ENCODE peak calls at places on chromosomes 5 and 9, in eight cellular contexts. A, W, T, B, Q, Z, G and J are unnamed samples.

GRCh38 chr5:146565764-146566163 is 49.8 kb upstream of the GPR151 start:
- DNase-seq in Z (peak), T (no peak), G (no peak), W (peak), B (peak), Q (no peak), A (no peak), J (peak)

GRCh38 chr9:75069171-75069570 is 18.8 kb downstream of the NMRK1 start:
- DNase-seq in T (no peak), W (no peak), G (no peak), Q (no peak), B (no peak), Z (no peak), A (no peak), J (no peak)

GRCh38 chr5:158534203-158534602 is 565.5 kb downstream of the EBF1 start:
- DNase-seq in G (no peak), A (no peak), Q (no peak), T (no peak), Z (no peak), W (no peak), B (no peak), J (no peak)

GRCh38 chr5:68267044-68267443 is 51.5 kb downstream of the PIK3R1 start:
- DNase-seq in B (no peak), A (no peak), G (no peak), T (no peak), W (no peak), Z (no peak), Q (no peak), J (no peak)

GRCh38 chr5:57736716-57737115 is 254.1 kb upstream of the ACTBL2 start:
- DNase-seq in A (no peak), W (no peak), Q (no peak), T (no peak), G (no peak), B (no peak), Z (no peak), J (no peak)

GRCh38 chr9:13186091-13186490 is 93.4 kb downstream of the MPDZ start:
- DNase-seq in Q (no peak), A (no peak), B (no peak), Z (no peak), T (no peak), W (no peak), G (no peak), J (no peak)

GRCh38 chr5:90655423-90655822 is 96.8 kb downstream of the ADGRV1 start:
- DNase-seq in G (no peak), Z (no peak), W (no peak), A (no peak), T (no peak), Q (no peak), B (no peak), J (no peak)

GRCh38 chr5:113824307-113824706 is 310.8 kb downstream of the YTHDC2 start:
- DNase-seq in G (no peak), Z (no peak), B (no peak), Q (no peak), W (no peak), T (no peak), A (no peak), J (no peak)

GRCh38 chr5:96943829-96944228 is 7.9 kb downstream of the LNPEP start:
- DNase-seq in A (no peak), Q (no peak), G (no peak), T (no peak), B (no peak), W (no peak), Z (no peak), J (no peak)

GRCh38 chr5:83925321-83925877 is 204.7 kb upstream of the HAPLN1 start:
- DNase-seq in Q (no peak), Z (no peak), G (no peak), T (no peak), W (no peak), A (no peak), B (no peak), J (peak)

GRCh38 chr5:173925449-173926071 is 37.4 kb downstream of the CPEB4 start:
- DNase-seq in Q (no peak), A (no peak), T (peak), G (no peak), Z (peak), W (no peak), B (no peak), J (no peak)

GRCh38 chr5:83097582-83098265 is 20.4 kb downstream of the XRCC4 start:
- DNase-seq in B (no peak), Q (no peak), T (no peak), G (no peak), Z (no peak), W (no peak), A (no peak), J (no peak)

GRCh38 chr9:93680445-93681315 is 104.3 kb downstream of the PHF2 start:
- DNase-seq in Q (peak), B (peak), A (peak), T (no peak), W (peak), Z (peak), G (peak), J (no peak)

GRCh38 chr5:160395111-160395510 is 4.7 kb downstream of the FAM200C start:
- DNase-seq in W (no peak), Q (no peak), Z (no peak), T (no peak), B (no peak), G (no peak), A (no peak), J (no peak)

GRCh38 chr5:127320032-127320945 is 29.7 kb downstream of the MEGF10 start:
- DNase-seq in Q (no peak), Z (no peak), A (no peak), T (no peak), B (no peak), W (no peak), G (no peak), J (no peak)

GRCh38 chr5:153158608-153159007 is 331.9 kb upstream of the GRIA1 start:
- DNase-seq in B (no peak), G (no peak), A (no peak), W (no peak), T (no peak), Z (no peak), Q (no peak), J (no peak)

GRCh38 chr5:60297658-60298057 is 402.3 kb downstream of the DEPDC1B start:
- DNase-seq in T (no peak), B (no peak), W (no peak), G (no peak), Z (no peak), Q (no peak), A (no peak), J (no peak)

GRCh38 chr9:4324513-4324912 is 24.6 kb upstream of the GLIS3 start:
- DNase-seq in T (no peak), Q (peak), B (peak), G (no peak), Z (no peak), A (no peak), W (no peak), J (no peak)

GRCh38 chr5:91126448-91126847 is 256.7 kb downstream of the ARRDC3 start:
- DNase-seq in A (no peak), T (no peak), Z (no peak), B (no peak), Q (no peak), G (no peak), W (no peak), J (no peak)

GRCh38 chr5:71778678-71779276 is 59.7 kb downstream of the CARTPT start:
- DNase-seq in T (no peak), W (no peak), A (no peak), Q (no peak), Z (peak), G (no peak), B (no peak), J (peak)

GRCh38 chr5:15021286-15022046 is 149.9 kb upstream of the ANKH start:
- DNase-seq in Q (no peak), A (no peak), Z (no peak), G (no peak), B (no peak), W (no peak), T (no peak), J (peak)

GRCh38 chr5:62829241-62829986 is 250.8 kb downstream of the LRRC70 start:
- DNase-seq in A (no peak), T (no peak), W (no peak), Z (peak), G (no peak), Q (no peak), B (no peak), J (no peak)

GRCh38 chr9:127960410-127961165 is 20.2 kb downstream of the EEIG1 start:
- DNase-seq in G (no peak), A (no peak), W (no peak), Q (no peak), T (no peak), Z (no peak), B (no peak), J (no peak)

GRCh38 chr9:84297162-84297821 is 43.3 kb downstream of the SLC28A3 start:
- DNase-seq in B (no peak), G (no peak), A (no peak), T (no peak), Q (no peak), Z (no peak), W (no peak), J (no peak)

GRCh38 chr5:142395334-142395733 is 70.5 kb upstream of the SPRY4 start:
- DNase-seq in W (no peak), T (no peak), A (no peak), G (no peak), Q (no peak), Z (no peak), B (no peak), J (no peak)

GRCh38 chr5:10760033-10760975 is 730 bp downstream of the DAP start:
- DNase-seq in T (peak), W (peak), Q (peak), A (no peak), B (peak), G (peak), Z (peak), J (peak)

GRCh38 chr5:109630109-109630508 is 59.6 kb upstream of the MAN2A1 start:
- DNase-seq in T (no peak), A (no peak), W (no peak), Z (no peak), Q (no peak), G (no peak), B (no peak), J (no peak)

GRCh38 chr9:129486496-129487306 is 134.2 kb downstream of the C9orf50 start:
- DNase-seq in Z (peak), G (peak), B (peak), W (peak), T (peak), Q (peak), A (no peak), J (no peak)

GRCh38 chr9:16085167-16085718 is 532.4 kb downstream of the CCDC171 start:
- DNase-seq in A (no peak), Z (peak), W (no peak), B (no peak), T (no peak), Q (no peak), G (no peak), J (no peak)

GRCh38 chr9:37693265-37693664 is 42.5 kb downstream of the FRMPD1 start:
- DNase-seq in B (no peak), T (no peak), A (no peak), G (no peak), Q (no peak), W (no peak), Z (no peak), J (no peak)

GRCh38 chr5:56455417-56455816 is 222.3 kb upstream of the ANKRD55 start:
- DNase-seq in B (no peak), G (no peak), T (no peak), A (no peak), Z (no peak), Q (no peak), W (no peak), J (no peak)

GRCh38 chr9:92140074-92140753 is 25.0 kb upstream of the SPTLC1 start:
- DNase-seq in Q (peak), W (peak), B (peak), Z (peak), T (peak), A (peak), G (peak), J (peak)

GRCh38 chr5:126552614-126553013 is 42.4 kb downstream of the ALDH7A1 start:
- DNase-seq in B (no peak), Q (no peak), W (no peak), G (no peak), T (no peak), A (no peak), Z (no peak), J (no peak)

GRCh38 chr9:112486221-112487007 is at the start of gene KIAA1958:
- DNase-seq in Q (peak), A (peak), G (peak), B (peak), T (peak), W (peak), Z (peak), J (peak)
- TF ChIP-seq POLR2A in Q (peak), A (peak), G (no peak), B (peak), T (no peak), W (no peak), Z (no peak), J (peak)

DNA sequence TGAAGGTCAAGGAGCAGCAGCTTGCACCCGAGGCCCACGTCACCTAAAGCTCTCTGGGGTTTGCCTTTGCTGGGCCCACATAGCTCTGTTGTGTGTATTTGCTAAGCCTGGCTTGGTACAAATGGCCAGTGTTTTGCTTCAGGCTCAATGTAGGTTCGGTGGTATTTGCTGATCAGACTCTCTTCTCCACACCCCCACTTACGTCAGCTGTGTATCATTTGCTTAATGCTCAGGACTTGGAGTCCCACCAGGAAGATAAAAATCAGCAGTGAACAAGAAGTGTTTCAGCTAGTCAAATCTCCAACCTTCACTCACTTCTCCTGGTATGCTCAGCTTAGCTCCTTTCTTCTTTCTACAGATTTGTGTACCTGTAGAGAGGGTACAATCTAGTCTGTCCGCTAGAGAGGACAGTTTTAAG is 4.8 kb upstream of the RFESD start:
- DNase-seq in G (peak), Q (peak), W (peak), A (no peak), B (no peak), T (peak), Z (peak), J (no peak)
- TF ChIP-seq POLR2A in G (no peak), Q (no peak), W (no peak), A (no peak), B (no peak), T (peak), Z (no peak), J (no peak)

DNA sequence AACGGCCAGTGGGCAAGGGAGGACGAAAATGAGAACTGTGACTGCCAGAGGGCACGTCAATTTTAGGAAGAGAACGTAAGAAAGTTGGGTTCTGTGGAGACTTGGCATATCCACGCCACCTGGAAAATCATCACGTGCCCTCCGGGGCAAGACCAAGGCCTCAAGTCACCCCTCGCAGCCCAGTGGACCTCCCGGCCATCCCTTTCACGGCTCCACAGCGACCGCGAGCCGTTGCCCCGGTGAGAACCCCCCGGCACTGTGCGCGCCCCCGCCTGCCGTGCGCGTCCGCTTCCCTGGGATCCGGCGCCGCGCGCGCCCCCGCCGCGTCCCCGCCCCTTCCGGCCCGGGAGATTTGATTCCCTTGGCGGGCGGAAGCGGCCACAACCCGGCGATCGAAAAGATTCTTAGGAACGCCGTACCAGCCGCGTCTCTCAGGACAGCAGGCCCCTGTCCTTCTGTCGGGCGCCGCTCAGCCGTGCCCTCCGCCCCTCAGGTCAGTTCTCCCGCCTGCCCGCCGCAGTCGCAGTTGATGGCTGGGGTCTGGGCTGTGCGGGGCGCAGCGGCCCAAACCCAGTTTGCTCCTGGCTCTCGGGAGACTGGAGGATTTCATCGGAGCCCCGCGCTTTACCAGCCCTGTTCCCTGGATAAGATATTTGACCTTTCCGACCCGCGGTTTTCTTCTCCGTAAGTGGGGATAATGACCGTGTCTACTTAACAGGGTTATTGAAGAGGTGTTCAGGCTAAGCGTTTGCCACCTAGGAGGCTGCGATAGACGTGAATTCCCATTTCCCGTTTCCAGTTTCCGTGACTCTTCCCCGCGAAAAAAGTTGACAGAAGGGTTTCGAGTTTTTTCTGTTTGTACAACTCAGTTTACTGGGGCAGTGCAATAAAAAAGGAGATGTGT is at the start of gene MELK:
- DNase-seq in Z (peak), T (peak), Q (peak), W (peak), A (peak), B (peak), G (peak), J (peak)
- TF ChIP-seq POLR2A in Z (no peak), T (peak), Q (peak), W (no peak), A (peak), B (no peak), G (no peak), J (peak)

GRCh38 chr9:85941966-85942912 is 1.3 kb downstream of the NAA35 start:
- DNase-seq in Q (no peak), T (no peak), B (no peak), A (no peak), W (no peak), Z (no peak), G (no peak), J (no peak)

GRCh38 chr9:85940832-85941616 is at the start of gene NAA35:
- DNase-seq in Q (peak), G (peak), Z (peak), W (peak), A (peak), T (peak), B (peak), J (peak)

GRCh38 chr9:85941617-85941930 is 628 bp downstream of the NAA35 start:
- DNase-seq in T (no peak), W (no peak), G (no peak), B (no peak), A (no peak), Z (no peak), Q (no peak), J (no peak)

GRCh38 chr9:85942913-85943729 is 2.2 kb downstream of the NAA35 start:
- DNase-seq in B (no peak), Z (no peak), G (no peak), Q (no peak), W (no peak), A (no peak), T (no peak), J (no peak)

DNA sequence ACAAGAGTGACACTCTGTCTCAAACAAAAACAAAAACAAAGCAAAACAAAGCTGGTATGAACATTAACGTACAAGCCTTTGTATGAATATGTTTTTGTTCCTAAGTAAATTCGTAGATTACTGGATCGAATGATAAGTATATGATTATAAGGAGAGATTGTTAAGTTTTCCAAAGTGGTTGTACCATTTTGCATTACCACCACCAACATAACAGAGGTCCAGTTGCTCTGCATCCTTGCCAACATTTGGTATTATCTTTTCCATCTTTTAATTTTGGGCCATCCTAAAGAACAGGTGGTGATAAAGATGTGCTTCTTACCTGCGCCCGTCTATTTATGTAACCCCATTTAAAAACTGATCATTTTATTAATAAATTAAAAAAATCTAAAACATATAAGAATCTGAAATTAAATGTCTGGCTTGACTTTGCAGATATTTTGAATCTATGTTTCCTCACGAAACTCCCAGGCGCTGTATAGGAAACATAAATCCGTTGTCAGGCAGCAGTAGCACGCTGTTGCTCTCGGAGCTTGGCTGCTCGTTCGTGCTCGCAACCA is 593 bp upstream of the NAA35 start:
- DNase-seq in Z (no peak), T (no peak), G (no peak), W (no peak), A (no peak), B (no peak), Q (no peak), J (no peak)
- TF ChIP-seq POLR2A in Z (no peak), T (peak), G (no peak), W (peak), A (peak), B (peak), Q (no peak), J (peak)

GRCh38 chr5:176535655-176536131 is 1.5 kb downstream of the RNF44 start:
- DNase-seq in A (peak), W (no peak), T (no peak), Q (no peak), G (no peak), B (no peak), Z (peak), J (no peak)
- TF ChIP-seq POLR2A in A (no peak), W (no peak), T (no peak), Q (no peak), G (no peak), B (no peak), Z (no peak), J (no peak)

GRCh38 chr5:34580983-34581382 is 75.1 kb upstream of the RAI14 start:
- DNase-seq in G (no peak), B (no peak), Z (no peak), A (no peak), Q (no peak), T (no peak), W (no peak), J (no peak)

GRCh38 chr5:34574976-34575467 is 81.1 kb upstream of the RAI14 start:
- DNase-seq in Z (no peak), T (no peak), A (no peak), B (no peak), W (no peak), G (no peak), Q (no peak), J (no peak)

GRCh38 chr5:34578962-34579361 is 77.2 kb upstream of the RAI14 start:
- DNase-seq in Q (no peak), A (no peak), W (no peak), Z (no peak), T (no peak), B (no peak), G (no peak), J (no peak)

GRCh38 chr5:34577267-34577666 is 78.9 kb upstream of the RAI14 start:
- DNase-seq in B (no peak), G (no peak), T (no peak), Q (peak), A (no peak), Z (no peak), W (no peak), J (no peak)

GRCh38 chr5:34576849-34577248 is 79.3 kb upstream of the RAI14 start:
- DNase-seq in Z (no peak), A (no peak), T (no peak), B (no peak), W (no peak), Q (no peak), G (no peak), J (no peak)
- TF ChIP-seq POLR2A in Z (no peak), A (no peak), T (no peak), B (no peak), W (no peak), Q (no peak), G (no peak), J (no peak)